ENCODE peak calls at places on chromosomes 11 and 22, in nine cellular contexts. F is kidney epithelial cell; I is left ventricle myocardium inferior; R is upper lobe of right lung; J is CD8-positive, alpha-beta T cell; K is mesendoderm; O is esophagus muscularis mucosa; W is pancreas; X is Caco-2. N is an unnamed sample.

GRCh38 chr11:95715777-95716241 is 73.8 kb downstream of the FAM76B start:
- DNase-seq in F (peak; percentile 73), I (no peak), R (no peak), J (no peak), K (no peak), O (no peak), W (no peak), X (no peak), N (no peak)

GRCh38 chr11:86688398-86689179 is 16.2 kb upstream of the ME3 start:
- DNase-seq in F (peak; percentile 93), I (no peak), R (no peak), J (no peak), K (peak; percentile 40), O (no peak), W (no peak), X (no peak), N (no peak)

GRCh38 chr11:17275376-17276235 is 933 bp upstream of the NUCB2 start:
- DNase-seq in F (no peak), I (no peak), R (no peak), J (no peak), K (no peak), O (no peak), W (no peak), X (no peak), N (no peak)

GRCh38 chr11:102287963-102288744 is 29.1 kb upstream of the BIRC3 start:
- DNase-seq in F (no peak), I (no peak), R (no peak), J (no peak), K (peak; percentile 78), O (no peak), W (no peak), X (peak; percentile 66), N (peak; percentile 73)

GRCh38 chr11:74312321-74312720 is 881 bp upstream of the P4HA3 start:
- DNase-seq in F (no peak), I (no peak), R (no peak), J (no peak), K (no peak), O (no peak), W (no peak), X (no peak), N (no peak)

GRCh38 chr11:44305149-44305642 is 4.7 kb downstream of the ALX4 start:
- DNase-seq in F (no peak), I (no peak), R (no peak), J (no peak), K (no peak), O (no peak), W (no peak), X (no peak), N (no peak)

GRCh38 chr11:43376065-43376464 is 17.3 kb downstream of the TTC17 start:
- DNase-seq in F (no peak), I (no peak), R (no peak), J (no peak), K (no peak), O (no peak), W (no peak), X (no peak), N (no peak)

GRCh38 chr11:76838422-76839068 is 22.2 kb upstream of the ACER3 start:
- DNase-seq in F (no peak), I (no peak), R (no peak), J (no peak), K (peak; percentile 90), O (no peak), W (no peak), X (peak; percentile 71), N (peak; percentile 67)

GRCh38 chr11:117560786-117561530 is 233.3 kb downstream of the CEP164 start:
- DNase-seq in F (no peak), I (no peak), R (peak; percentile 42), J (no peak), K (no peak), O (no peak), W (no peak), X (no peak), N (no peak)

GRCh38 chr22:26709617-26710390 is 52.4 kb downstream of the MIAT start:
- DNase-seq in F (no peak), I (no peak), R (no peak), J (no peak), K (no peak), O (no peak), W (no peak), X (no peak), N (no peak)
- H3K36me3 ChIP-seq in F (no peaks in the 10 kb centered on the region), I (peaks cover 8% of the 10 kb centered on the region), R (no peaks in the 10 kb centered on the region), J (peaks cover 16% of the 10 kb centered on the region), K (no peaks in the 10 kb centered on the region), O (no peaks in the 10 kb centered on the region), W (no peaks in the 10 kb centered on the region), X (no peaks in the 10 kb centered on the region), N (no peaks in the 10 kb centered on the region)

GRCh38 chr11:121552160-121552559 is 99.4 kb upstream of the SORL1-AS1 start:
- DNase-seq in F (no peak), I (no peak), R (no peak), J (no peak), K (no peak), O (no peak), W (no peak), X (no peak), N (no peak)
- H3K36me3 ChIP-seq in F (no peaks in the 10 kb centered on the region), I (no peaks in the 10 kb centered on the region), R (no peaks in the 10 kb centered on the region), J (peaks cover 74% of the 10 kb centered on the region), K (peaks cover 7% of the 10 kb centered on the region), O (no peaks in the 10 kb centered on the region), W (peaks cover 8% of the 10 kb centered on the region), X (peaks cover 6% of the 10 kb centered on the region), N (peaks cover 2% of the 10 kb centered on the region)

GRCh38 chr22:32839776-32840571 is 38.5 kb downstream of the TIMP3 start:
- DNase-seq in F (no peak), I (peak; percentile 44), R (no peak), J (no peak), K (no peak), O (no peak), W (no peak), X (no peak), N (no peak)

GRCh38 chr22:32842486-32842885 is 41.0 kb downstream of the TIMP3 start:
- DNase-seq in F (no peak), I (no peak), R (no peak), J (no peak), K (no peak), O (no peak), W (no peak), X (no peak), N (no peak)

GRCh38 chr22:32844251-32844650 is 42.7 kb downstream of the TIMP3 start:
- DNase-seq in F (no peak), I (no peak), R (no peak), J (no peak), K (no peak), O (no peak), W (no peak), X (no peak), N (no peak)

GRCh38 chr22:32843300-32843699 is 41.8 kb downstream of the TIMP3 start:
- DNase-seq in F (no peak), I (no peak), R (no peak), J (no peak), K (no peak), O (no peak), W (no peak), X (no peak), N (no peak)

DNA sequence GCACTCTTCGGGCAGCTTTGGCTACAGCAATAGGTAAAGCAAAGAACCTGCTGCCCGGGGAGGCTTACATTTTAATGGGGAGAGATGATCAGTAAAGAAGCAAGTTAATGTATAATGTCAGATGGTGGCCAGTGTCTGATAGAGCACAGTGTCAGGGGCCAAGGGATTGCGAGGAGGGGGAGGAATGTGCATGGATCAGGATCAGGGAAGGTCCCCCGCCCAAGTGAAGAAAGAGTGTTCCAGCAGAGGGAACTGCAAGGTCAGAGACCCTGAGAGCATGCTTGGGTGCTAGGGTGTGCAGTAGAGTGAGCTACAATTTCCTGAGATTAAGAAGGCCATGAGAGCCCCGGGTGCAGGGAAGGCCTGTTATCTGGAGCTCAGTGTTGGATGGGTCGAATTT is 39.7 kb downstream of the TIMP3 start:
- DNase-seq in F (no peak), I (no peak), R (no peak), J (no peak), K (no peak), O (no peak), W (no peak), X (no peak), N (no peak)
- H3K36me3 ChIP-seq in F (no peaks in the 10 kb centered on the region), I (peaks cover 34% of the 10 kb centered on the region), R (peaks cover 37% of the 10 kb centered on the region), J (no peaks in the 10 kb centered on the region), K (no peaks in the 10 kb centered on the region), O (no peaks in the 10 kb centered on the region), W (no peaks in the 10 kb centered on the region), X (no peaks in the 10 kb centered on the region), N (no peaks in the 10 kb centered on the region)

GRCh38 chr22:41815716-41816115 is 15.2 kb downstream of the CCDC134 start:
- DNase-seq in F (no peak), I (no peak), R (no peak), J (no peak), K (no peak), O (no peak), W (no peak), X (no peak), N (no peak)
- H3K36me3 ChIP-seq in F (no peaks in the 10 kb centered on the region), I (peaks cover 27% of the 10 kb centered on the region), R (no peaks in the 10 kb centered on the region), J (peaks cover 3% of the 10 kb centered on the region), K (peaks cover 3% of the 10 kb centered on the region), O (peaks cover 6% of the 10 kb centered on the region), W (no peaks in the 10 kb centered on the region), X (peaks cover 4% of the 10 kb centered on the region), N (peaks cover 17% of the 10 kb centered on the region)

DNA sequence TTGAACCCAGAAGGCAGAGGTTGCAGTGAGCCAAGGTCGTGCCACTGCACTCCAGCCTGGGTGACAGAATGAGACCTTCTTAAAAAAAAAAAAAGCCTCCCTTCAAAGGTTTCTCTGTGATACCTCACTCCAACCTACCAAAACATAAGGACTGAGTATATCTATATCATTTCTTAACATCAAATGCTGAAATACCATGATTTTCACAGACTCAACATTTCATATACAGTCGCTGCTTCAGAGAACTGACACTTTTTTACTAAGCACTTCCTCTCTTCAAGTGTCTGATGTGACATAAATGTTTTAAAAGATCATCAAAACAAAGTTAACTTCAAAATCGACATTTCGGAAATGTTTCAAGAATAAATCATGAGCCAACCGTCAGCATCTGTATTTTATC is 12.0 kb downstream of the PRR14L start:
- DNase-seq in F (no peak), I (no peak), R (no peak), J (no peak), K (no peak), O (no peak), W (no peak), X (no peak), N (no peak)
- H3K36me3 ChIP-seq in F (no peaks in the 10 kb centered on the region), I (peaks cover 26% of the 10 kb centered on the region), R (peaks cover 22% of the 10 kb centered on the region), J (peaks cover 6% of the 10 kb centered on the region), K (no peaks in the 10 kb centered on the region), O (peaks cover 4% of the 10 kb centered on the region), W (no peaks in the 10 kb centered on the region), X (no peaks in the 10 kb centered on the region), N (peaks cover 2% of the 10 kb centered on the region)

DNA sequence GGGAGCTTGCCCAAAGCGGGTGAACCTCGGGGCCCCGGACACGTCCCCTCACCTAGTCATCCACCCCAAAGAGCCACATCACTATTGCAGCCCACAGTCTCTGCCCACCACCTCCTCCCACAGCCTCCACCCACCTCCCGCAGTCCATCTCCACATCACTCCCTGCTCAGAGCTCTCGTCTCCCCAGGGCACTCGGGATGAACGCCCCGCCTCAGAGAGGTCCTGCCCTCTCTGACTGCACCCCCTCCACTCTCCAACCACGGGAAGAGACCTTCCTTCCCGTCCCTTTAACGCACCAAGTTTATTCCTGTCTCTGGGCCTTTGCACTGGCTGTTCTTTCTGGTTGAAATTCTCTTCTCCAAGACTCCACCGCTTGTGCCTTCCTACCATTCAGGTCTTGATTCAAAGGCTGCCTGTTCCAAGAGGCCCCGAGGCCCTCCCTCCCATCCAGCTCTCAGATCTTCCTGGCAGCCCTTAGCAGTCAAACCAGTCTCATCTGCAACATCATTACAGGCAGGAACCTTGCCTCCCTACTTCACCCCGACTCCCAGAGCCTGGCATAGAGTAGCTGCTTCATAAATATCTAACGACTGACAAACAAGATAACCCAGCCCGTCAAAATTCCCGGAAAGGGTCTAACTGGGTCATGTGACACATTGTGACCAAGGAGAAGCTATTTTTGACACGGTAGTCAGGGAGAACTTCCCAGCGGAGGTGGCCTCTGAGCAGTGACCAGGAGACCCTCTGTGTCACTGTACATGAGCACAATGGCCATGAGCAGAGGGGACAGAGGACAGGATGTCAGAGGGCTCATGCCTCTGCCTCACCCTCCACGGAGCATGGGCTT is 11.1 kb downstream of the KCNJ4 start:
- DNase-seq in F (no peak), I (no peak), R (no peak), J (no peak), K (no peak), O (no peak), W (no peak), X (no peak), N (no peak)
- H3K36me3 ChIP-seq in F (no peaks in the 10 kb centered on the region), I (no peaks in the 10 kb centered on the region), R (no peaks in the 10 kb centered on the region), J (no peaks in the 10 kb centered on the region), K (no peaks in the 10 kb centered on the region), O (no peaks in the 10 kb centered on the region), W (no peaks in the 10 kb centered on the region), X (no peaks in the 10 kb centered on the region), N (no peaks in the 10 kb centered on the region)

N was measured in iPS DF 6.9.